ENCODE peak calls at places on chromosomes 13 and 19, in nine cellular contexts. Y is K562, Z is aorta, X is tibial artery, D is brain microvascular endothelial cell, W is cardiac muscle cell, J is mammary epithelial cell, F is kidney, E is bronchial epithelial cell. C is an unnamed sample. For H3K36me3, the result is how much of the 10 kb centered on the place peaks cover.

GRCh38 chr19:47143322-47144073 is 12.9 kb downstream of the SAE1 start:
- DNase-seq in J (no peak), Z (no peak), E (no peak), F (no peak), D (no peak), Y (no peak), X (no peak), W (no peak), C (no peak)

GRCh38 chr13:110425444-110425780 is 118.3 kb downstream of the COL4A2 start:
- DNase-seq in Y (no peak), X (no peak), Z (no peak), J (no peak), D (peak), E (no peak), F (no peak), W (no peak), C (no peak)

GRCh38 chr13:39840201-39840600 is 184.7 kb downstream of the COG6 start:
- DNase-seq in Z (no peak), Y (no peak), X (no peak), E (no peak), F (no peak), W (no peak), D (peak), J (no peak), C (no peak)

GRCh38 chr13:40666905-40667621 is 622 bp upstream of the FOXO1 start:
- DNase-seq in Y (no peak), E (no peak), D (no peak), X (peak), W (peak), J (no peak), Z (peak), F (peak), C (peak)

GRCh38 chr19:5628470-5628869 is 5.6 kb downstream of the SAFB start:
- DNase-seq in F (no peak), Y (no peak), Z (no peak), E (no peak), W (no peak), X (no peak), J (no peak), D (no peak), C (no peak)

GRCh38 chr19:4304509-4305252 is at the start of gene FSD1:
- DNase-seq in W (peak), E (no peak), F (no peak), X (no peak), J (no peak), D (peak), Z (no peak), Y (peak), C (peak)

GRCh38 chr13:100088648-100089601 is at the start of gene PCCA:
- DNase-seq in W (peak), J (peak), X (peak), D (peak), Y (peak), E (peak), Z (peak), F (peak), C (peak)

GRCh38 chr19:5789201-5789795 is 1.7 kb downstream of the DUS3L start:
- DNase-seq in Y (no peak), X (no peak), D (no peak), F (no peak), E (no peak), Z (no peak), J (no peak), W (no peak), C (no peak)

GRCh38 chr19:35509861-35510625 is 3.4 kb downstream of the DMKN start:
- DNase-seq in J (peak), D (no peak), Y (peak), E (peak), F (peak), W (peak), X (peak), Z (peak), C (peak)

GRCh38 chr13:73987618-73988017 is 146.6 kb downstream of the KLF12 start:
- DNase-seq in E (no peak), W (no peak), J (no peak), X (no peak), Y (no peak), F (no peak), D (no peak), Z (no peak), C (no peak)

GRCh38 chr13:48397744-48398143 is 15.2 kb downstream of the LPAR6 start:
- DNase-seq in J (no peak), E (no peak), F (no peak), X (no peak), Z (no peak), Y (no peak), D (no peak), W (no peak), C (no peak)

GRCh38 chr13:99446242-99446641 is 55.0 kb upstream of the TM9SF2 start:
- DNase-seq in J (no peak), E (no peak), X (no peak), Z (no peak), Y (no peak), F (no peak), W (no peak), D (no peak), C (no peak)

GRCh38 chr19:33621065-33621785 is 528 bp upstream of the CHST8 start:
- DNase-seq in Z (no peak), F (peak), E (no peak), X (no peak), W (no peak), D (no peak), J (no peak), Y (no peak), C (peak)

GRCh38 chr19:16397791-16398529 is 73.3 kb downstream of the KLF2 start:
- DNase-seq in E (no peak), Y (no peak), F (peak), D (no peak), W (no peak), J (peak), X (peak), Z (no peak), C (no peak)

GRCh38 chr13:42401376-42401775 is 129.4 kb downstream of the AKAP11 start:
- DNase-seq in F (no peak), W (no peak), D (no peak), J (peak), Z (no peak), X (no peak), E (peak), Y (no peak), C (no peak)

GRCh38 chr13:35771898-35772297 is 295.4 kb upstream of the MAB21L1 start:
- DNase-seq in Y (no peak), J (peak), E (peak), X (no peak), D (peak), W (no peak), F (no peak), Z (no peak), C (no peak)

GRCh38 chr19:16615788-16616187 is 12.2 kb downstream of the MED26 start:
- DNase-seq in J (no peak), Y (peak), D (no peak), W (no peak), E (no peak), X (no peak), Z (no peak), F (no peak), C (no peak)

GRCh38 chr13:97999653-98000052 is 46.2 kb downstream of the IPO5 start:
- DNase-seq in E (no peak), J (no peak), D (no peak), W (no peak), Z (no peak), F (no peak), Y (no peak), X (no peak), C (peak)
- H3K36me3 ChIP-seq in E (under half), J (half or more), D (half or more), W (half or more), Z (under half), F (under half), Y (half or more), X (half or more), C (half or more)

DNA sequence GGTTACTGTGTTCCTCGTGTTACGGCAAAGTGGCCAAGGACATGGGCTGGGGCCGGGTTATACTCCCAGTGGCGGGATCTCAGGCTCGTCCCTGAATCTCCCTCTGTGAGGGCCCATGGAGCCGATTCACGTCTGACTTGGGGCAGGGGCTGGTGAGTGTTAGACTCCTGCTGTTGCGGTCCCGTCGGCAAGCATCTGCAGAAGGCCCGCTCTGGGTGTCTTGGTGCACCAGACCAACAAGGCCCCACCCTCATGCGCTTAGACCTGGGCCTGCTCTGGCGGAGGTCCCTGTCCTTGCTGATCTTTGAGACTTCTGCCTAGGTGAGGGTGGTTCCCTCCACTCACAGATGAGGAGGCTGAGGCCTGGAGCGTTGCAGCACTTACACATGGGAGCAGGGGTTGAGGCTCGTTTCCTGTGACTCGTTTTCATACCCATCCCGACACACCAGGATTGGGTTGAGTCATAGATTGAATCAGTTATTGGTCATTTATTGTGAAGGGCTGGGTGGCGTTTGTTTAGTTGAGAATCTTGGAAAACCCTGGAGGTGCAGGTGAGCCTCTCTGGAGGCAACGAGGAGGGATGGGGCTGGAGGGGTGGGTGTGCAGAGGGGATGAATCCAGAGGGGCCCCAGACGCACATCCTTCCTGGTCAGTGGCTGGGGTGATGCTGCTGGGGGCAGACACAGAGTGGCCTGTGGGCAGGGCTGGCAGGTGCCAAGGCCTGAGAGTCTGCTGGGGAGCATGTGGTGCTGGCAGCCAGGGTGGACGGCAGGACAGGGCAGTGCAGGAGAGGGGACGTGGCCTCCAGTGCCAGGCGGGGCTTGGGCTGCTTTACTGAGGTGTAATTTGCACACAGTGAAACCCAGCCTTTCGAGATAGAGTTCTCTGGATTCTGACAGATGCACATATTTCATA is 4.6 kb downstream of the EPN1 start:
- DNase-seq in F (peak), W (no peak), J (peak), X (no peak), Y (no peak), D (no peak), Z (no peak), E (peak), C (no peak)
- H3K36me3 ChIP-seq in F (under half), W (under half), J (under half), X (half or more), Y (half or more), D (under half), Z (under half), E (under half), C (half or more)

DNA sequence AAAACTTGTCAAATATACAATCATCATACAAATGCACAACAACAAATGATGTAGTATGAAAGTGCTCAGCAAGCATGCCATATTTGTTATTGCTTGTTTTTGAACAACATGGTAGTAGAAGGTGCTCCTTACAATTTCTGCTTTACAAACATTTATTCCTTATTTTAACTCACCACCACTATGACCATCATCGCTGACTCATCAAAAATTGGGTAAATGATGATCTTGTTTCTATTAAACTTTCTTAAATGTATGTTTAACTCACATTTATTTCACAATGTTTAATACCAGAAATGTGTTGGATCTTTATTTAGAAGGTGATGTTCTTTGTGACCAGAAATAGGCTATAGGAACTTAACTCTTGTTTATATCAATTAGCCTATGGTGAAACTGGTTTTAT is 45.5 kb downstream of the KCNRG start:
- DNase-seq in Y (no peak), X (no peak), Z (no peak), W (no peak), F (no peak), E (no peak), J (no peak), D (no peak), C (no peak)
- H3K36me3 ChIP-seq in Y (half or more), X (under half), Z (under half), W (under half), F (under half), E (under half), J (under half), D (under half), C (half or more)

GRCh38 chr13:60514891-60515290 is 117.9 kb downstream of the TDRD3 start:
- DNase-seq in Z (no peak), D (no peak), J (no peak), E (no peak), Y (no peak), F (no peak), W (no peak), X (no peak), C (no peak)
- H3K36me3 ChIP-seq in Z (under half), D (under half), J (under half), E (under half), Y (under half), F (under half), W (under half), X (under half), C (under half)

DNA sequence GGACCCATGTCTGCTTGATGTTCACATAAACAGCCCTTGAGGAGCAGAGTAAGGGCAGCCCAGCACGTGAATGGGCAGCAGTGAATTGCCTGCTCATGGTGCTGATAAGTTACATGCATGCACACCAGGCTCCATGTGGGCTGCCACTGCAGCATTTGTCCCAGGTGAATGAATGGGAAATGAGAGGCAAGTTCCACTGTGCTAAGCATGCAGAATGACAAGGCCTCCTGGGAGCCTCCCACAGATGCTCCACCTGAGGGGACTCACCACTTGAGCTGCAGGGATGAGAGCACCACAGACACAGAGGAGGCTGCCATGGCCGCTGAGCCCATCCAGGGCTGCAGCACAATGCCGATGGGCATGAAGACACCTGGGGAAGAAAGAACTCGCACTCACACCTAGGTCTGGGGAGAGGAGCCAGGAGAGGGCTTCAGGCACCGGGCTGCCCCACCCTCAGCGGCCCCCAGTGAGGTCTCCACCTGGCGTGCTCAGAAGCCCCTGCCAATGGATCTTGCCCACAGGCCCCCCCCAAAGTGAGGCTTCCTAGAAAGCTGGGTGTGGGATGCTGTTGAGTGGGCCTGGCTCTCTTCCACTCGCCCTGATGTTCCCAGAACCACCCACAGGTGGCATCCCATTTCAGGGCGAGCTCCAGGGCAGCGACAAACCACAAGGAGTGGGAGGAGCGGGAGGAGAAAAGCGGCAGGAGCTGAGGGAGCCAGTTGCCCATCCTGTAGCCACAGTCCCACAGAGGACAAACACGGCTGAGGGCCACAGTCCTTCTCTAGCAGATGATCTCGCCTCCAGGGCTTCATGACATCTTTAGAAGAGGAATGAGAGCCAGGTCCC is 73.8 kb downstream of the CCDC70 start:
- DNase-seq in F (no peak), D (no peak), E (peak), X (no peak), Y (peak), J (peak), W (peak), Z (no peak), C (no peak)
- H3K36me3 ChIP-seq in F (under half), D (under half), E (under half), X (half or more), Y (half or more), J (under half), W (under half), Z (under half), C (under half)

GRCh38 chr19:11833541-11833940 is 15.0 kb upstream of the ZNF439 start:
- DNase-seq in Z (no peak), F (no peak), X (no peak), Y (no peak), E (no peak), J (no peak), W (no peak), D (no peak), C (no peak)
- H3K36me3 ChIP-seq in Z (under half), F (under half), X (half or more), Y (half or more), E (under half), J (under half), W (under half), D (under half), C (under half)

DNA sequence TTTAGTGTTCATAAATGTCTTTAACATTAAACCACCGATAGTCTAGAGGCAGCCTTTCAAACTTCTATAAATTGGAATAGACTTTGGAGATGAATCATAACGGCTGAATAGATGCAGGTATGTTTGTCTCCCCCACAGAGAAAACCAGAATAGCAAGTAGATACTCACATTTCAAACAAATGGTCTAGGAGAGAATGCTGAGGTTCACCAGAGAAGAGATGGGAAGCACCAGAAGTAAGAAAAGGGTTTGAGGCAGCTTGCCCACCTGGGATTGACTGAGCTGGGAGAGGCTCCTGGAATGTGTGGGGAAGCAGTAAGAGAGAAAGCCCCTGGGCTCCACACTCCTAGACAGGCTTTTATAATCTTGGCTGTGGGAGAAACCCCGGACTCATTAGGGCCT is 6.4 kb downstream of the IGFL3 start:
- DNase-seq in D (no peak), E (peak), W (no peak), J (peak), X (no peak), Y (no peak), F (no peak), Z (no peak), C (no peak)
- H3K36me3 ChIP-seq in D (under half), E (under half), W (under half), J (under half), X (under half), Y (under half), F (under half), Z (under half), C (under half)

C was measured in HAP-1.